ENCODE peak calls at places on chromosomes 3 and 15, in nine cellular contexts. F, Q, L, C, H, G, T, I and Z are unnamed samples.

GRCh38 chr15:82530006-82530405 is 10.3 kb downstream of the RPS17 start:
- DNase-seq in F (no peak), Q (no peak), L (no peak), C (no peak), H (no peak), G (no peak), T (no peak), I (no peak), Z (no peak)

GRCh38 chr15:70147178-70147760 is 49.6 kb upstream of the TLE3 start:
- DNase-seq in F (no peak), Q (no peak), L (peak), C (peak), H (no peak), G (no peak), T (no peak), I (no peak), Z (no peak)

GRCh38 chr3:177345049-177345972 is 148.0 kb upstream of the TBL1XR1 start:
- DNase-seq in F (peak), Q (peak), L (peak), C (peak), H (no peak), G (peak), T (peak), I (peak), Z (peak)

GRCh38 chr15:77508541-77509505 is 88.1 kb downstream of the HMG20A start:
- DNase-seq in F (peak), Q (peak), L (peak), C (no peak), H (no peak), G (peak), T (peak), I (no peak), Z (no peak)

GRCh38 chr3:94345101-94345500 is 282.2 kb downstream of the NSUN3 start:
- DNase-seq in F (no peak), Q (no peak), L (no peak), C (no peak), H (no peak), G (no peak), T (no peak), I (no peak), Z (no peak)

GRCh38 chr3:60752800-60753199 is 498.5 kb downstream of the FHIT start:
- DNase-seq in F (no peak), Q (no peak), L (no peak), C (no peak), H (no peak), G (no peak), T (no peak), I (no peak), Z (no peak)

GRCh38 chr3:49006591-49007067 is 562 bp upstream of the WDR6 start:
- DNase-seq in F (peak), Q (no peak), L (peak), C (peak), H (no peak), G (peak), T (no peak), I (peak), Z (peak)

GRCh38 chr3:114155370-114155821 is 23.5 kb downstream of the DRD3 start:
- DNase-seq in F (peak), Q (no peak), L (peak), C (peak), H (no peak), G (peak), T (no peak), I (no peak), Z (peak)

GRCh38 chr3:182973047-182973446 is 7.3 kb downstream of the DCUN1D1 start:
- DNase-seq in F (no peak), Q (no peak), L (no peak), C (no peak), H (no peak), G (peak), T (no peak), I (no peak), Z (no peak)

GRCh38 chr15:78050441-78050809 is 27.1 kb downstream of the TBC1D2B start:
- DNase-seq in F (peak), Q (no peak), L (no peak), C (no peak), H (no peak), G (no peak), T (no peak), I (no peak), Z (peak)

GRCh38 chr3:128448491-128448890 is 18.2 kb downstream of the DNAJB8 start:
- DNase-seq in F (no peak), Q (no peak), L (no peak), C (no peak), H (no peak), G (no peak), T (no peak), I (no peak), Z (no peak)